ENCODE peak calls at places on chromosome 6, in ten cellular contexts. I is EL; O is activated CD8-positive, alpha-beta memory T cell treated with anti-CD3 and anti-CD28 coated beads for 24 hours; R is effector memory CD8-positive, alpha-beta T cell; J is NCI-H1092 treated with DMSO at 0.1 percent for 48 hours; B is activated naive CD4-positive, alpha-beta T cell; X is ELF-1; Y is D341Med; A is effector memory CD4-positive, alpha-beta T cell; W is Kasumi-1. L is an unnamed sample.
A peak's percentile ranks its signal among the peaks of the same experiment; 100 is the strongest.

GRCh38 chr6:29647927-29648642 is 8.8 kb upstream of the MOG start:
- DNase-seq in I (peak; percentile 45), O (no peak), R (no peak), J (peak; percentile 12), B (no peak), X (no peak), Y (no peak), A (no peak), W (peak; percentile 57), L (no peak)

GRCh38 chr6:73521351-73522254 is 771 bp upstream of the EEF1A1 start:
- DNase-seq in I (peak; percentile 88), O (peak; percentile 95), R (no peak), J (peak; percentile 93), B (peak; percentile 84), X (no peak), Y (peak; percentile 88), A (no peak), W (peak; percentile 99), L (no peak)

GRCh38 chr6:3841711-3842565 is 7.2 kb upstream of the FAM50B start:
- DNase-seq in I (peak; percentile 93), O (no peak), R (no peak), J (no peak), B (no peak), X (no peak), Y (no peak), A (no peak), W (no peak), L (peak; percentile 64)

GRCh38 chr6:7188492-7188891 is 80.7 kb downstream of the RREB1 start:
- DNase-seq in I (no peak), O (no peak), R (no peak), J (no peak), B (no peak), X (no peak), Y (no peak), A (no peak), W (no peak), L (no peak)

GRCh38 chr6:2949121-2949520 is 22.2 kb downstream of the SERPINB6 start:
- DNase-seq in I (no peak), O (peak; percentile 30), R (no peak), J (no peak), B (no peak), X (no peak), Y (no peak), A (no peak), W (no peak), L (no peak)

GRCh38 chr6:106444777-106445507 is 84.4 kb downstream of the CRYBG1 start:
- DNase-seq in I (peak; percentile 64), O (no peak), R (peak; percentile 55), J (peak; percentile 64), B (no peak), X (peak; percentile 23), Y (peak; percentile 61), A (no peak), W (peak; percentile 90), L (peak; percentile 55)

GRCh38 chr6:79946773-79947190 is 571 bp downstream of the ELOVL4 start:
- DNase-seq in I (peak; percentile 43), O (peak; percentile 67), R (no peak), J (no peak), B (no peak), X (peak; percentile 51), Y (peak; percentile 69), A (no peak), W (no peak), L (peak; percentile 36)

GRCh38 chr6:150336299-150336698 is 32.5 kb upstream of the IYD start:
- DNase-seq in I (no peak), O (no peak), R (no peak), J (no peak), B (no peak), X (no peak), Y (no peak), A (no peak), W (no peak), L (peak; percentile 91)

GRCh38 chr6:139448998-139449610 is 74.7 kb upstream of the CITED2 start:
- DNase-seq in I (no peak), O (no peak), R (no peak), J (no peak), B (no peak), X (no peak), Y (no peak), A (no peak), W (no peak), L (no peak)

GRCh38 chr6:159594750-159595117 is 98.3 kb downstream of the SOD2 start:
- DNase-seq in I (peak; percentile 76), O (no peak), R (no peak), J (no peak), B (no peak), X (no peak), Y (no peak), A (no peak), W (no peak), L (peak; percentile 78)

GRCh38 chr6:34414999-34415858 is 10.6 kb downstream of the RPS10 start:
- DNase-seq in I (peak; percentile 53), O (no peak), R (peak; percentile 11), J (peak; percentile 7), B (no peak), X (no peak), Y (no peak), A (no peak), W (peak; percentile 89), L (peak; percentile 55)

GRCh38 chr6:6614096-6614964 is 25.8 kb downstream of the LY86 start:
- DNase-seq in I (no peak), O (peak; percentile 65), R (peak; percentile 22), J (no peak), B (no peak), X (no peak), Y (no peak), A (no peak), W (no peak), L (no peak)

GRCh38 chr6:150153905-150154492 is 11.2 kb downstream of the PPP1R14C start:
- DNase-seq in I (no peak), O (no peak), R (no peak), J (no peak), B (no peak), X (no peak), Y (no peak), A (no peak), W (no peak), L (peak; percentile 82)

GRCh38 chr6:41284726-41285125 is 1.8 kb downstream of the TREM1 start:
- DNase-seq in I (peak; percentile 10), O (no peak), R (no peak), J (no peak), B (no peak), X (peak; percentile 19), Y (no peak), A (no peak), W (no peak), L (peak; percentile 15)

GRCh38 chr6:80767808-80768207 is 661.3 kb downstream of the BCKDHB start:
- DNase-seq in I (peak; percentile 94), O (no peak), R (no peak), J (no peak), B (no peak), X (peak; percentile 1), Y (no peak), A (no peak), W (no peak), L (peak; percentile 91)

GRCh38 chr6:133083248-133083967 is 157.7 kb upstream of the EYA4 start:
- DNase-seq in I (no peak), O (no peak), R (no peak), J (no peak), B (no peak), X (no peak), Y (no peak), A (no peak), W (no peak), L (no peak)

GRCh38 chr6:22826961-22827360 is 257.6 kb downstream of the HDGFL1 start:
- DNase-seq in I (no peak), O (no peak), R (no peak), J (no peak), B (no peak), X (no peak), Y (no peak), A (no peak), W (no peak), L (peak; percentile 64)

GRCh38 chr6:25583906-25584305 is 68.1 kb upstream of the SCGN start:
- DNase-seq in I (no peak), O (no peak), R (no peak), J (no peak), B (no peak), X (no peak), Y (no peak), A (no peak), W (no peak), L (no peak)

GRCh38 chr6:107692351-107692750 is 131.8 kb downstream of the SCML4 start:
- DNase-seq in I (peak; percentile 41), O (no peak), R (no peak), J (no peak), B (no peak), X (no peak), Y (no peak), A (no peak), W (no peak), L (no peak)

GRCh38 chr6:80956898-80957297 is 795.6 kb downstream of the TENT5A start:
- DNase-seq in I (no peak), O (no peak), R (no peak), J (no peak), B (no peak), X (no peak), Y (no peak), A (no peak), W (no peak), L (no peak)

GRCh38 chr6:152085533-152085932 is 278.1 kb downstream of the ESR1 start:
- DNase-seq in I (peak; percentile 39), O (no peak), R (no peak), J (no peak), B (no peak), X (no peak), Y (no peak), A (no peak), W (no peak), L (peak; percentile 52)

GRCh38 chr6:31815025-31815838 is at the start of the genes HSPA1A and HSPA1L:
- DNase-seq in I (peak; percentile 97), O (peak; percentile 81), R (peak; percentile 18), J (peak; percentile 93), B (peak; percentile 46), X (peak; percentile 99), Y (no peak), A (peak; percentile 50), W (peak; percentile 91), L (peak; percentile 98)

GRCh38 chr6:169887529-169888140 is 136.2 kb downstream of the ERMARD start:
- DNase-seq in I (no peak), O (peak; percentile 28), R (no peak), J (no peak), B (no peak), X (no peak), Y (peak; percentile 5), A (no peak), W (no peak), L (peak; percentile 48)

GRCh38 chr6:84220809-84221409 is 6.5 kb downstream of the CEP162 start:
- DNase-seq in I (peak; percentile 31), O (no peak), R (no peak), J (peak; percentile 2), B (no peak), X (no peak), Y (no peak), A (no peak), W (peak; percentile 40), L (no peak)

GRCh38 chr6:122454673-122455072 is 16.9 kb downstream of the SERINC1 start:
- DNase-seq in I (no peak), O (no peak), R (no peak), J (no peak), B (no peak), X (no peak), Y (no peak), A (no peak), W (no peak), L (no peak)

GRCh38 chr6:10690651-10691445 is 3.6 kb downstream of the C6orf52 start:
- DNase-seq in I (no peak), O (no peak), R (no peak), J (peak; percentile 20), B (no peak), X (peak; percentile 5), Y (no peak), A (no peak), W (no peak), L (no peak)

GRCh38 chr6:92589970-92590369 is 829.4 kb downstream of the EPHA7 start:
- DNase-seq in I (no peak), O (no peak), R (no peak), J (no peak), B (no peak), X (no peak), Y (no peak), A (no peak), W (no peak), L (no peak)

GRCh38 chr6:168004945-168005344 is 7.5 kb downstream of the KIF25 start:
- DNase-seq in I (no peak), O (no peak), R (no peak), J (no peak), B (no peak), X (no peak), Y (no peak), A (no peak), W (no peak), L (no peak)

L was measured in Daoy.